ENCODE peak calls at places on chromosome 18, in eight cellular contexts. One of them, this sample, is unnamed.

GRCh38 chr18:59900222-59901128 is 679 bp downstream of the PMAIP1 start:
- DNase-seq in MM.1S: peak; percentile 68
- DNase-seq in CD4-positive, CD25-positive, alpha-beta regulatory T cell: peak; percentile 78
- DNase-seq in body of pancreas: peak; percentile 27
- DNase-seq in right cardiac atrium: no peak
- DNase-seq in tibial nerve: no peak
- DNase-seq in CD4-positive, alpha-beta memory T cell: peak; percentile 69
- DNase-seq in lower lobe of right lung: peak; percentile 55
- DNase-seq in this sample: peak; percentile 73

GRCh38 chr18:48475635-48476549 is 62.9 kb upstream of the CTIF start:
- DNase-seq in MM.1S: peak; percentile 67
- DNase-seq in CD4-positive, alpha-beta memory T cell: peak; percentile 33
- DNase-seq in tibial nerve: no peak
- DNase-seq in right cardiac atrium: peak; percentile 65
- DNase-seq in lower lobe of right lung: no peak
- DNase-seq in CD4-positive, CD25-positive, alpha-beta regulatory T cell: no peak
- DNase-seq in body of pancreas: peak; percentile 65
- DNase-seq in this sample: peak; percentile 57

GRCh38 chr18:7021994-7022840 is 95.4 kb downstream of the LAMA1 start:
- DNase-seq in body of pancreas: peak; percentile 86
- DNase-seq in CD4-positive, alpha-beta memory T cell: no peak
- DNase-seq in MM.1S: peak; percentile 68
- DNase-seq in right cardiac atrium: no peak
- DNase-seq in tibial nerve: no peak
- DNase-seq in lower lobe of right lung: no peak
- DNase-seq in CD4-positive, CD25-positive, alpha-beta regulatory T cell: no peak
- DNase-seq in this sample: peak; percentile 61

GRCh38 chr18:199768-200167 is 41.4 kb downstream of the USP14 start:
- DNase-seq in CD4-positive, CD25-positive, alpha-beta regulatory T cell: no peak
- DNase-seq in CD4-positive, alpha-beta memory T cell: no peak
- DNase-seq in tibial nerve: no peak
- DNase-seq in right cardiac atrium: no peak
- DNase-seq in MM.1S: no peak
- DNase-seq in lower lobe of right lung: no peak
- DNase-seq in body of pancreas: no peak
- DNase-seq in this sample: no peak

GRCh38 chr18:22831441-22831904 is 101.7 kb upstream of the RBBP8 start:
- DNase-seq in CD4-positive, CD25-positive, alpha-beta regulatory T cell: no peak
- DNase-seq in tibial nerve: no peak
- DNase-seq in MM.1S: no peak
- DNase-seq in lower lobe of right lung: no peak
- DNase-seq in CD4-positive, alpha-beta memory T cell: no peak
- DNase-seq in body of pancreas: no peak
- DNase-seq in right cardiac atrium: no peak
- DNase-seq in this sample: peak; percentile 87

GRCh38 chr18:28725876-28726275 is 548.9 kb upstream of the CDH2 start:
- DNase-seq in body of pancreas: no peak
- DNase-seq in tibial nerve: no peak
- DNase-seq in right cardiac atrium: no peak
- DNase-seq in lower lobe of right lung: no peak
- DNase-seq in CD4-positive, alpha-beta memory T cell: no peak
- DNase-seq in CD4-positive, CD25-positive, alpha-beta regulatory T cell: no peak
- DNase-seq in MM.1S: no peak
- DNase-seq in this sample: peak; percentile 77

GRCh38 chr18:41537666-41538065 is 417.4 kb upstream of the PIK3C3 start:
- DNase-seq in body of pancreas: no peak
- DNase-seq in CD4-positive, alpha-beta memory T cell: no peak
- DNase-seq in tibial nerve: no peak
- DNase-seq in right cardiac atrium: no peak
- DNase-seq in MM.1S: no peak
- DNase-seq in lower lobe of right lung: no peak
- DNase-seq in CD4-positive, CD25-positive, alpha-beta regulatory T cell: no peak
- DNase-seq in this sample: no peak

GRCh38 chr18:76660571-76661192 is 161.7 kb upstream of the ZNF236 start:
- DNase-seq in tibial nerve: no peak
- DNase-seq in lower lobe of right lung: no peak
- DNase-seq in right cardiac atrium: no peak
- DNase-seq in MM.1S: no peak
- DNase-seq in CD4-positive, CD25-positive, alpha-beta regulatory T cell: no peak
- DNase-seq in CD4-positive, alpha-beta memory T cell: no peak
- DNase-seq in body of pancreas: no peak
- DNase-seq in this sample: no peak

GRCh38 chr18:6747646-6748045 is 18.1 kb downstream of the ARHGAP28 start:
- DNase-seq in right cardiac atrium: no peak
- DNase-seq in tibial nerve: no peak
- DNase-seq in lower lobe of right lung: no peak
- DNase-seq in CD4-positive, alpha-beta memory T cell: no peak
- DNase-seq in body of pancreas: peak; percentile 60
- DNase-seq in MM.1S: no peak
- DNase-seq in CD4-positive, CD25-positive, alpha-beta regulatory T cell: no peak
- DNase-seq in this sample: peak; percentile 95

GRCh38 chr18:5456577-5457466 is 87.0 kb downstream of the EPB41L3 start:
- DNase-seq in MM.1S: peak; percentile 47
- DNase-seq in CD4-positive, CD25-positive, alpha-beta regulatory T cell: peak; percentile 29
- DNase-seq in lower lobe of right lung: no peak
- DNase-seq in tibial nerve: no peak
- DNase-seq in right cardiac atrium: peak; percentile 68
- DNase-seq in CD4-positive, alpha-beta memory T cell: peak; percentile 6
- DNase-seq in body of pancreas: no peak
- DNase-seq in this sample: no peak

GRCh38 chr18:24917767-24918166 is 434.2 kb downstream of the ZNF521 start:
- DNase-seq in tibial nerve: no peak
- DNase-seq in CD4-positive, CD25-positive, alpha-beta regulatory T cell: no peak
- DNase-seq in MM.1S: no peak
- DNase-seq in CD4-positive, alpha-beta memory T cell: no peak
- DNase-seq in body of pancreas: no peak
- DNase-seq in right cardiac atrium: no peak
- DNase-seq in lower lobe of right lung: no peak
- DNase-seq in this sample: no peak

GRCh38 chr18:45084207-45084606 is 403.5 kb downstream of the SETBP1 start:
- DNase-seq in tibial nerve: no peak
- DNase-seq in CD4-positive, CD25-positive, alpha-beta regulatory T cell: no peak
- DNase-seq in MM.1S: no peak
- DNase-seq in body of pancreas: no peak
- DNase-seq in lower lobe of right lung: peak; percentile 45
- DNase-seq in right cardiac atrium: no peak
- DNase-seq in CD4-positive, alpha-beta memory T cell: no peak
- DNase-seq in this sample: no peak

GRCh38 chr18:59810183-59810582 is 89.6 kb upstream of the PMAIP1 start:
- DNase-seq in CD4-positive, alpha-beta memory T cell: no peak
- DNase-seq in CD4-positive, CD25-positive, alpha-beta regulatory T cell: no peak
- DNase-seq in tibial nerve: no peak
- DNase-seq in lower lobe of right lung: no peak
- DNase-seq in MM.1S: no peak
- DNase-seq in right cardiac atrium: no peak
- DNase-seq in body of pancreas: no peak
- DNase-seq in this sample: no peak

GRCh38 chr18:58213931-58214431 is 170.0 kb downstream of the NEDD4L start:
- DNase-seq in right cardiac atrium: no peak
- DNase-seq in CD4-positive, CD25-positive, alpha-beta regulatory T cell: no peak
- DNase-seq in MM.1S: no peak
- DNase-seq in tibial nerve: no peak
- DNase-seq in lower lobe of right lung: no peak
- DNase-seq in body of pancreas: no peak
- DNase-seq in CD4-positive, alpha-beta memory T cell: no peak
- DNase-seq in this sample: peak; percentile 60

GRCh38 chr18:54822872-54823845 is 5.1 kb upstream of the RAB27B start:
- DNase-seq in body of pancreas: no peak
- DNase-seq in right cardiac atrium: no peak
- DNase-seq in CD4-positive, alpha-beta memory T cell: no peak
- DNase-seq in CD4-positive, CD25-positive, alpha-beta regulatory T cell: no peak
- DNase-seq in tibial nerve: no peak
- DNase-seq in MM.1S: no peak
- DNase-seq in lower lobe of right lung: no peak
- DNase-seq in this sample: peak; percentile 94

GRCh38 chr18:48124857-48125626 is 194.6 kb upstream of the SMAD2 start:
- DNase-seq in CD4-positive, CD25-positive, alpha-beta regulatory T cell: no peak
- DNase-seq in lower lobe of right lung: no peak
- DNase-seq in body of pancreas: no peak
- DNase-seq in right cardiac atrium: no peak
- DNase-seq in CD4-positive, alpha-beta memory T cell: no peak
- DNase-seq in tibial nerve: no peak
- DNase-seq in MM.1S: no peak
- DNase-seq in this sample: no peak

GRCh38 chr18:48446582-48447225 is 37.5 kb upstream of the ZBTB7C start:
- DNase-seq in CD4-positive, CD25-positive, alpha-beta regulatory T cell: peak; percentile 32
- DNase-seq in right cardiac atrium: peak; percentile 95
- DNase-seq in lower lobe of right lung: peak; percentile 90
- DNase-seq in CD4-positive, alpha-beta memory T cell: peak; percentile 53
- DNase-seq in MM.1S: peak; percentile 74
- DNase-seq in tibial nerve: peak; percentile 85
- DNase-seq in body of pancreas: peak; percentile 87
- DNase-seq in this sample: peak; percentile 62

GRCh38 chr18:79964330-79965118 is at the start of gene HSBP1L1:
- DNase-seq in CD4-positive, alpha-beta memory T cell: peak; percentile 62
- DNase-seq in CD4-positive, CD25-positive, alpha-beta regulatory T cell: peak; percentile 65
- DNase-seq in lower lobe of right lung: peak; percentile 90
- DNase-seq in body of pancreas: peak; percentile 84
- DNase-seq in right cardiac atrium: peak; percentile 86
- DNase-seq in tibial nerve: no peak
- DNase-seq in MM.1S: peak; percentile 61
- DNase-seq in this sample: peak; percentile 48

GRCh38 chr18:67634631-67635338 is 118.3 kb upstream of the DSEL start:
- DNase-seq in tibial nerve: no peak
- DNase-seq in body of pancreas: no peak
- DNase-seq in CD4-positive, alpha-beta memory T cell: no peak
- DNase-seq in MM.1S: no peak
- DNase-seq in lower lobe of right lung: no peak
- DNase-seq in CD4-positive, CD25-positive, alpha-beta regulatory T cell: no peak
- DNase-seq in right cardiac atrium: no peak
- DNase-seq in this sample: no peak

GRCh38 chr18:49763590-49763989 is 49.7 kb downstream of the ACAA2 start:
- DNase-seq in right cardiac atrium: no peak
- DNase-seq in tibial nerve: no peak
- DNase-seq in CD4-positive, CD25-positive, alpha-beta regulatory T cell: no peak
- DNase-seq in CD4-positive, alpha-beta memory T cell: no peak
- DNase-seq in MM.1S: no peak
- DNase-seq in body of pancreas: no peak
- DNase-seq in lower lobe of right lung: no peak
- DNase-seq in this sample: no peak
- H3K27ac ChIP-seq in right cardiac atrium: no peak overlapping the region
- H3K27ac ChIP-seq in tibial nerve: no peak overlapping the region
- H3K27ac ChIP-seq in CD4-positive, CD25-positive, alpha-beta regulatory T cell: no peak overlapping the region
- H3K27ac ChIP-seq in CD4-positive, alpha-beta memory T cell: no peak overlapping the region
- H3K27ac ChIP-seq in MM.1S: no peak overlapping the region
- H3K27ac ChIP-seq in body of pancreas: no peak overlapping the region
- H3K27ac ChIP-seq in lower lobe of right lung: no peak overlapping the region
- H3K27ac ChIP-seq in this sample: no peak overlapping the region

GRCh38 chr18:46715062-46715461 is 41.8 kb downstream of the ST8SIA5 start:
- DNase-seq in CD4-positive, alpha-beta memory T cell: no peak
- DNase-seq in lower lobe of right lung: no peak
- DNase-seq in MM.1S: no peak
- DNase-seq in CD4-positive, CD25-positive, alpha-beta regulatory T cell: no peak
- DNase-seq in body of pancreas: no peak
- DNase-seq in right cardiac atrium: no peak
- DNase-seq in tibial nerve: no peak
- DNase-seq in this sample: no peak
- H3K27ac ChIP-seq in CD4-positive, alpha-beta memory T cell: no peak overlapping the region
- H3K27ac ChIP-seq in lower lobe of right lung: no peak overlapping the region
- H3K27ac ChIP-seq in MM.1S: no peak overlapping the region
- H3K27ac ChIP-seq in CD4-positive, CD25-positive, alpha-beta regulatory T cell: no peak overlapping the region
- H3K27ac ChIP-seq in body of pancreas: no peak overlapping the region
- H3K27ac ChIP-seq in right cardiac atrium: no peak overlapping the region
- H3K27ac ChIP-seq in tibial nerve: no peak overlapping the region
- H3K27ac ChIP-seq in this sample: no peak overlapping the region

GRCh38 chr18:31566576-31567306 is 24.9 kb upstream of the TTR start:
- DNase-seq in CD4-positive, alpha-beta memory T cell: no peak
- DNase-seq in body of pancreas: no peak
- DNase-seq in tibial nerve: no peak
- DNase-seq in CD4-positive, CD25-positive, alpha-beta regulatory T cell: no peak
- DNase-seq in lower lobe of right lung: no peak
- DNase-seq in right cardiac atrium: no peak
- DNase-seq in MM.1S: no peak
- DNase-seq in this sample: no peak

GRCh38 chr18:31563778-31564177 is 27.9 kb upstream of the TTR start:
- DNase-seq in tibial nerve: no peak
- DNase-seq in lower lobe of right lung: no peak
- DNase-seq in right cardiac atrium: no peak
- DNase-seq in MM.1S: no peak
- DNase-seq in CD4-positive, CD25-positive, alpha-beta regulatory T cell: no peak
- DNase-seq in CD4-positive, alpha-beta memory T cell: no peak
- DNase-seq in body of pancreas: no peak
- DNase-seq in this sample: no peak

GRCh38 chr18:31562726-31563125 is 29.0 kb upstream of the TTR start:
- DNase-seq in lower lobe of right lung: no peak
- DNase-seq in tibial nerve: no peak
- DNase-seq in body of pancreas: no peak
- DNase-seq in CD4-positive, alpha-beta memory T cell: no peak
- DNase-seq in MM.1S: no peak
- DNase-seq in right cardiac atrium: no peak
- DNase-seq in CD4-positive, CD25-positive, alpha-beta regulatory T cell: no peak
- DNase-seq in this sample: no peak

GRCh38 chr18:31565345-31565744 is 26.3 kb upstream of the TTR start:
- DNase-seq in body of pancreas: no peak
- DNase-seq in CD4-positive, alpha-beta memory T cell: no peak
- DNase-seq in MM.1S: no peak
- DNase-seq in lower lobe of right lung: no peak
- DNase-seq in CD4-positive, CD25-positive, alpha-beta regulatory T cell: no peak
- DNase-seq in right cardiac atrium: no peak
- DNase-seq in tibial nerve: no peak
- DNase-seq in this sample: no peak

DNA sequence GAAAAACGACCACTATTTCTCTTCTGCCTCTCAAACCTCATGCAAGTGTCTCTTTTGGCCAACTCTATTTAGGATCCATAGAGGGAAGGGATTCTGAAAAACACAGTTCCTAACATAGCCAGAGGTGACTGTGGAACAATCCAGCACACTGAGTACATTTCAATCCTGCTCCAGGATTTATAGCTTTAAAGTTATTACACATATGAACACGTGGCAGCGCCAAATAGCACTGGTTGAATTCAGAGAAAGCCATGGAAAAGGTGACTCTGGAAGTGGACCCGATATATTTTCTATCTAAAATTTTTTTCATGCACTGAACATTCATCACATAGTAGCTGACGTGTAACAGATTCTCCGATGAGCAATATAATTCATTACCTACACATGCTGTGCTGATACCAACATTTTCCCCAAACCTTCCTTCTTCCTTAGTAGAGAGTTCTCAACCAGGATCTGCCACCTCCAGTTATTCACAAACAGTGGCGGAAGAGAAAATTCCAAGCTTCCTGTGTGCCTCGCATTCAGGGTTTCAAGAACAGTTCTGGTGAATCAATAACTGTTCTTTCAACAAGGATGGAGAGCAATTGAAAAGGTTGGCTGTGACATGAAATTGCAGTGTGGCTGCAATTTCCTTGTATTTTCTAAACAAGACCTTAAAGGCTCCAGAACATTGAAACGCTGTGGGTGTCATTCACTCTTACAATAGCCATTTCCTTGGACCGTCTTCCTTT is 25.7 kb upstream of the TTR start:
- DNase-seq in lower lobe of right lung: no peak
- DNase-seq in MM.1S: no peak
- DNase-seq in CD4-positive, alpha-beta memory T cell: no peak
- DNase-seq in right cardiac atrium: no peak
- DNase-seq in tibial nerve: no peak
- DNase-seq in body of pancreas: no peak
- DNase-seq in CD4-positive, CD25-positive, alpha-beta regulatory T cell: no peak
- DNase-seq in this sample: no peak
- H3K27ac ChIP-seq in lower lobe of right lung: no peak overlapping the region
- H3K27ac ChIP-seq in MM.1S: no peak overlapping the region
- H3K27ac ChIP-seq in CD4-positive, alpha-beta memory T cell: no peak overlapping the region
- H3K27ac ChIP-seq in right cardiac atrium: no peak overlapping the region
- H3K27ac ChIP-seq in tibial nerve: no peak overlapping the region
- H3K27ac ChIP-seq in body of pancreas: peak overlapping the region; percentile 38
- H3K27ac ChIP-seq in CD4-positive, CD25-positive, alpha-beta regulatory T cell: no peak overlapping the region
- H3K27ac ChIP-seq in this sample: no peak overlapping the region

GRCh38 chr18:3603460-3604259 is 153.7 kb downstream of the TGIF1 start:
- DNase-seq in right cardiac atrium: no peak
- DNase-seq in lower lobe of right lung: no peak
- DNase-seq in tibial nerve: no peak
- DNase-seq in MM.1S: no peak
- DNase-seq in CD4-positive, CD25-positive, alpha-beta regulatory T cell: no peak
- DNase-seq in body of pancreas: peak; percentile 79
- DNase-seq in CD4-positive, alpha-beta memory T cell: no peak
- DNase-seq in this sample: peak; percentile 92
- H3K27ac ChIP-seq in right cardiac atrium: peak overlapping the region; percentile 99
- H3K27ac ChIP-seq in lower lobe of right lung: peak overlapping the region; percentile 87
- H3K27ac ChIP-seq in tibial nerve: peak overlapping the region; percentile 85
- H3K27ac ChIP-seq in MM.1S: no peak overlapping the region
- H3K27ac ChIP-seq in CD4-positive, CD25-positive, alpha-beta regulatory T cell: peak overlapping the region; percentile 85
- H3K27ac ChIP-seq in body of pancreas: peak overlapping the region; percentile 82
- H3K27ac ChIP-seq in CD4-positive, alpha-beta memory T cell: peak overlapping the region; percentile 67
- H3K27ac ChIP-seq in this sample: peak overlapping the region; percentile 99

This sample was measured in mammary epithelial cell.